ENCODE peak calls at places on chromosomes 11 and 22, in seven cellular contexts. S, H, W, N, I, E and A are unnamed samples.

GRCh38 chr11:86717817-86718501 is 45.5 kb upstream of the ME3 start:
- DNase-seq in I (no peak), N (no peak), S (no peak), E (no peak), W (no peak), H (no peak), A (no peak)

GRCh38 chr11:103824116-103824515 is 212.3 kb upstream of the DDI1 start:
- DNase-seq in I (no peak), E (no peak), W (no peak), S (no peak), N (no peak), H (no peak), A (no peak)

GRCh38 chr22:31272522-31273446 is 19.5 kb downstream of the PIK3IP1 start:
- DNase-seq in W (no peak), I (peak; percentile 70), S (peak; percentile 57), E (no peak), N (peak; percentile 67), H (no peak), A (peak; percentile 79)

GRCh38 chr11:67452141-67452952 is at the start of gene GPR152:
- DNase-seq in S (no peak), W (peak; percentile 78), I (no peak), H (no peak), E (peak; percentile 72), N (no peak), A (no peak)

GRCh38 chr11:69640995-69641581 is at the start of gene CCND1:
- DNase-seq in S (peak; percentile 21), N (peak; percentile 94), H (peak; percentile 78), E (peak; percentile 72), W (peak; percentile 83), I (peak; percentile 82), A (peak; percentile 85)

GRCh38 chr11:107780775-107781174 is 68.9 kb upstream of the SLN start:
- DNase-seq in I (no peak), S (no peak), E (no peak), N (no peak), H (no peak), W (no peak), A (no peak)

GRCh38 chr11:57543601-57544000 is 6.2 kb downstream of the SMTNL1 start:
- DNase-seq in S (no peak), I (no peak), H (no peak), W (no peak), E (no peak), N (no peak), A (no peak)

GRCh38 chr22:37544955-37545702 is 15.2 kb upstream of the CDC42EP1 start:
- DNase-seq in H (peak; percentile 77), E (peak; percentile 90), I (peak; percentile 94), W (peak; percentile 85), N (peak; percentile 58), S (peak; percentile 38), A (peak; percentile 83)

GRCh38 chr22:38292694-38293093 is 19.9 kb upstream of the TMEM184B start:
- DNase-seq in S (no peak), N (no peak), H (no peak), W (no peak), E (no peak), I (no peak), A (no peak)

GRCh38 chr11:109040303-109040702 is 375.4 kb downstream of the DDX10 start:
- DNase-seq in E (no peak), H (no peak), W (no peak), I (no peak), S (no peak), N (no peak), A (no peak)
- H3K4me1 ChIP-seq in E (no peaks in the 10 kb centered on the region), H (no peaks in the 10 kb centered on the region), W (no peaks in the 10 kb centered on the region), I (no peaks in the 10 kb centered on the region), S (no peaks in the 10 kb centered on the region), N (no peaks in the 10 kb centered on the region), A (no peaks in the 10 kb centered on the region)

GRCh38 chr11:10607462-10607861 is 39.0 kb upstream of the LYVE1 start:
- DNase-seq in E (no peak), S (no peak), H (no peak), N (no peak), I (peak; percentile 18), W (no peak), A (no peak)
- H3K27ac ChIP-seq in E (no peak overlapping the region), S (no peak overlapping the region), H (no peak overlapping the region), N (peak overlapping the region; percentile 84), I (peak overlapping the region; percentile 53), W (peak overlapping the region; percentile 56), A (peak overlapping the region; percentile 58)

GRCh38 chr11:64746486-64746885 is 2.5 kb upstream of the RASGRP2 start:
- DNase-seq in H (no peak), I (no peak), W (peak; percentile 76), N (no peak), S (no peak), E (peak; percentile 21), A (no peak)
- H3K4me1 ChIP-seq in H (peaks cover 41% of the 10 kb centered on the region), I (peaks cover 19% of the 10 kb centered on the region), W (peaks cover 10% of the 10 kb centered on the region), N (peaks cover 14% of the 10 kb centered on the region), S (peaks cover 31% of the 10 kb centered on the region), E (peaks cover 26% of the 10 kb centered on the region), A (no peaks in the 10 kb centered on the region)

GRCh38 chr22:43153916-43154315 is 2.6 kb downstream of the TSPO start:
- DNase-seq in I (no peak), N (no peak), H (no peak), W (no peak), S (no peak), E (no peak), A (no peak)
- H3K27ac ChIP-seq in I (no peak overlapping the region), N (no peak overlapping the region), H (no peak overlapping the region), W (no peak overlapping the region), S (no peak overlapping the region), E (no peak overlapping the region), A (no peak overlapping the region)

GRCh38 chr11:83528877-83529276 is 242.7 kb upstream of the CCDC90B start:
- DNase-seq in E (no peak), W (no peak), I (no peak), N (no peak), H (no peak), S (no peak), A (no peak)
- H3K4me1 ChIP-seq in E (no peaks in the 10 kb centered on the region), W (no peaks in the 10 kb centered on the region), I (no peaks in the 10 kb centered on the region), N (no peaks in the 10 kb centered on the region), H (no peaks in the 10 kb centered on the region), S (no peaks in the 10 kb centered on the region), A (no peaks in the 10 kb centered on the region)

GRCh38 chr11:123829745-123830144 is 23.6 kb upstream of the OR6M1 start:
- DNase-seq in W (peak; percentile 48), I (no peak), N (no peak), H (no peak), E (no peak), S (no peak), A (no peak)

GRCh38 chr11:123838199-123838598 is 32.0 kb upstream of the OR6M1 start:
- DNase-seq in E (no peak), H (no peak), W (no peak), S (no peak), N (no peak), I (no peak), A (no peak)

GRCh38 chr11:123838659-123839058 is 32.5 kb upstream of the OR6M1 start:
- DNase-seq in W (no peak), S (no peak), I (no peak), H (no peak), N (no peak), E (no peak), A (no peak)

DNA sequence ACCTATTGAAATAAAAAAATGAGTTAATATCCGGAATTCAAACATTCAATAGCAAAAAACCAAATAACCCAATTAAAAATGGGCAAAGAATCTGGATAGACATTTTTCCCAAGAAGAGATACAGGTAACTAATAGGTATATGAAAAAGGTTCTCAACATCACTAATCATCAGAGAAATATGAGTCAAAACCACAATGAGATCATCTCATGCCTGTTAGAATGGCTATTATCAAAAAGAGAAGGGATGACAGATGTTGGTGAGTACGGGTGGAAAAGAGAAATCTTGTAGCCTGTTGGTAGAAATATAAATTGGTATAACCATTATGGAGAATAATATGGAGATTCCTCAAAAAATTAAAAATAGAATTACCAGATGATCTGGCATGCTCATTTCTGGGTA is 26.9 kb upstream of the OR6M1 start:
- DNase-seq in E (no peak), W (no peak), H (no peak), I (no peak), N (no peak), S (no peak), A (no peak)
- H3K27ac ChIP-seq in E (no peak overlapping the region), W (no peak overlapping the region), H (no peak overlapping the region), I (no peak overlapping the region), N (no peak overlapping the region), S (no peak overlapping the region), A (no peak overlapping the region)